ENCODE peak calls at places on chromosomes 12 and 14, in ten cellular contexts. C, G, X, Y, L, W, F, P, O and J are unnamed samples.

GRCh38 chr12:124359671-124360581 is 65.0 kb downstream of the RFLNA start:
- DNase-seq in C (peak; percentile 50), G (no peak), X (peak; percentile 89), Y (peak; percentile 61), L (peak; percentile 92), W (peak; percentile 100), F (peak; percentile 90), P (no peak), O (no peak), J (peak; percentile 95)

GRCh38 chr12:25376392-25376791 is 125.7 kb upstream of the KRAS start:
- DNase-seq in C (no peak), G (no peak), X (no peak), Y (no peak), L (no peak), W (no peak), F (no peak), P (no peak), O (no peak), J (no peak)

GRCh38 chr12:28767836-28768348 is 381.2 kb upstream of the FAR2 start:
- DNase-seq in C (no peak), G (no peak), X (no peak), Y (peak; percentile 15), L (no peak), W (no peak), F (no peak), P (no peak), O (no peak), J (no peak)

GRCh38 chr14:99961826-99962518 is 103.2 kb upstream of the EVL start:
- DNase-seq in C (no peak), G (peak; percentile 76), X (no peak), Y (no peak), L (no peak), W (no peak), F (no peak), P (no peak), O (no peak), J (no peak)

GRCh38 chr14:51093371-51094281 is 1.3 kb downstream of the TRIM9 start:
- DNase-seq in C (peak; percentile 33), G (peak; percentile 81), X (peak; percentile 80), Y (peak; percentile 21), L (peak; percentile 30), W (no peak), F (peak; percentile 58), P (peak; percentile 67), O (peak; percentile 74), J (peak; percentile 44)

GRCh38 chr14:47278233-47278842 is 397.1 kb downstream of the MDGA2 start:
- DNase-seq in C (no peak), G (peak; percentile 90), X (peak; percentile 76), Y (peak; percentile 41), L (no peak), W (no peak), F (peak; percentile 80), P (peak; percentile 33), O (peak; percentile 31), J (no peak)

GRCh38 chr12:127342861-127343260 is 924.1 kb upstream of the TMEM132C start:
- DNase-seq in C (no peak), G (no peak), X (no peak), Y (no peak), L (no peak), W (no peak), F (no peak), P (no peak), O (no peak), J (no peak)

GRCh38 chr12:15575797-15576560 is 213.2 kb downstream of the EPS8 start:
- DNase-seq in C (no peak), G (no peak), X (no peak), Y (no peak), L (no peak), W (no peak), F (no peak), P (no peak), O (no peak), J (no peak)

GRCh38 chr12:30191701-30192455 is 408.1 kb upstream of the TMTC1 start:
- DNase-seq in C (no peak), G (no peak), X (no peak), Y (no peak), L (no peak), W (no peak), F (no peak), P (no peak), O (no peak), J (no peak)

GRCh38 chr12:38919191-38919590 is 13.8 kb upstream of the CPNE8 start:
- DNase-seq in C (no peak), G (no peak), X (peak; percentile 42), Y (no peak), L (no peak), W (no peak), F (no peak), P (no peak), O (no peak), J (no peak)

GRCh38 chr14:55019968-55020554 is 6.8 kb downstream of the WDHD1 start:
- DNase-seq in C (no peak), G (no peak), X (no peak), Y (peak; percentile 12), L (no peak), W (no peak), F (no peak), P (no peak), O (no peak), J (no peak)

GRCh38 chr12:58832-59231 is 7.7 kb upstream of the IQSEC3 start:
- DNase-seq in C (no peak), G (no peak), X (no peak), Y (no peak), L (no peak), W (no peak), F (no peak), P (no peak), O (no peak), J (no peak)

GRCh38 chr12:121926874-121927706 is 8.7 kb downstream of the CFAP251 start:
- DNase-seq in C (no peak), G (peak; percentile 77), X (no peak), Y (no peak), L (no peak), W (no peak), F (no peak), P (no peak), O (no peak), J (no peak)

GRCh38 chr14:105485720-105486332 is 860 bp upstream of the CRIP1 start:
- DNase-seq in C (no peak), G (peak; percentile 93), X (peak; percentile 92), Y (peak; percentile 21), L (no peak), W (no peak), F (no peak), P (peak; percentile 63), O (peak; percentile 84), J (no peak)

GRCh38 chr12:48028541-48029400 is 24.5 kb upstream of the COL2A1 start:
- DNase-seq in C (no peak), G (no peak), X (no peak), Y (no peak), L (no peak), W (no peak), F (no peak), P (no peak), O (no peak), J (no peak)

GRCh38 chr14:39175445-39176262 is 600 bp downstream of the PNN start:
- DNase-seq in C (no peak), G (peak; percentile 71), X (peak; percentile 54), Y (peak; percentile 44), L (no peak), W (no peak), F (peak; percentile 65), P (peak; percentile 15), O (no peak), J (no peak)

GRCh38 chr14:26896447-26896846 is 298.6 kb upstream of the NOVA1 start:
- DNase-seq in C (no peak), G (no peak), X (no peak), Y (peak; percentile 92), L (no peak), W (no peak), F (no peak), P (no peak), O (no peak), J (no peak)

GRCh38 chr12:128613821-128614220 is 209.9 kb downstream of the SLC15A4 start:
- DNase-seq in C (no peak), G (peak; percentile 82), X (no peak), Y (no peak), L (no peak), W (no peak), F (no peak), P (no peak), O (peak; percentile 26), J (no peak)
- TF ChIP-seq CTCF in C (no peak), G (peak; percentile 72), X (no peak), Y (no peak), L (no peak), W (no peak), F (no peak), P (no peak), O (no peak), J (no peak)

GRCh38 chr14:62759796-62760195 is 285.5 kb downstream of the KCNH5 start:
- DNase-seq in C (no peak), G (peak; percentile 60), X (no peak), Y (no peak), L (no peak), W (no peak), F (no peak), P (no peak), O (no peak), J (no peak)
- TF ChIP-seq CTCF in C (no peak), G (peak; percentile 26), X (peak; percentile 5), Y (no peak), L (no peak), W (no peak), F (no peak), P (no peak), O (no peak), J (no peak)

GRCh38 chr14:67390135-67390534 is 21.8 kb downstream of the PLEK2 start:
- DNase-seq in C (no peak), G (no peak), X (no peak), Y (no peak), L (no peak), W (no peak), F (no peak), P (no peak), O (no peak), J (no peak)
- TF ChIP-seq CTCF in C (no peak), G (peak; percentile 43), X (no peak), Y (no peak), L (no peak), W (no peak), F (no peak), P (no peak), O (no peak), J (no peak)

DNA sequence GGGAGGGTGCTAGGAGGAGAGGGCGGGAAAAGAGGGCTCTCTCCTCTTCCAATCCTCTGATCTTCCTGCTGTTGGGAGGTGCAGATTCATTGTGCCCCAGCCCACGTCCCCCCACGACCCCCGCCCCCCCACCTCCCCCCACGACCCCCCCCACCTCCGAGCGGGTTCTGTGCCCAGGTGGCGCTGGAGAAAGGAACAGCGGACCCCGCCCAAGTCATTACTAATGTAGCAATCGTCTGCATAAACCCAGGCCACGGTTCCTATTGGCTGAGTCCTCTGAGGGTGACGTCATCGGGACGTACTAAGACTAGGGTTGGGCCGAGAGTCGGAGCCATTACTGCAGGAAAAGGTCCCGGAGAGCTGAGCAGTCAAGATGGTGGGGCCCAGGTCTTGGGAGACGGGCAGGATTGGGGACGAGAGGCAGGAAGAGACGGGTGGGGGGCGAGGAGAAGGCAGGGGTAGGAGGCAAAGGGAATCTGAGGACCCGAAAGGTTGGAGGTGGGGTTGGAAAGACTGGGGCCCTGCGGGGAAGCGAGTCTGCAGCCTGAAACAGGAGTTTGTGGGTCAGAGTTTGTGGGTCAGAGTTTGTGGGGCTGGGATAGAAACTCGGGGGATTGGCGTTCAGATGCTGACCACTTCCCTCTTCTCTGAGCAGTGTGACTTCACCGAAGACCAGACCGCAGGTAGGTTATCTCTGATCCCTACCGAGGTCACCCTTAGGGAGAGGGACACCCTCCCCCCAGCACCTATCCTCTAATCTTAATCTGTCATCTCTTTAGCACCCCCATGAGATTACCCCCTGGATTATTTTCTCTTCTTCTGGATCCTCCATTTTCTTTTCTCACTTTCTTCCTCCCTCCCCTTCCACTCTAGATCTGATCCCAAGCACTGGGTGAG is at the start of gene MYL6:
- DNase-seq in C (peak; percentile 97), G (peak; percentile 99), X (peak; percentile 96), Y (peak; percentile 98), L (peak; percentile 98), W (peak; percentile 98), F (peak; percentile 100), P (peak; percentile 91), O (peak; percentile 99), J (peak; percentile 99)
- TF ChIP-seq CTCF in C (no peak), G (no peak), X (no peak), Y (no peak), L (no peak), W (no peak), F (no peak), P (no peak), O (no peak), J (peak; percentile 27)